ENCODE peak calls at places on chromosomes 6 and 20, in four cellular contexts. One of them, this sample, is unnamed.

GRCh38 chr20:49583669-49584417 is 15.9 kb upstream of the PTGIS start:
- DNase-seq in HepG2: peak; percentile 97
- DNase-seq in neural progenitor cell: no peak
- DNase-seq in MM.1S: no peak
- DNase-seq in this sample: peak; percentile 95

GRCh38 chr6:13241364-13241763 is 87.0 kb downstream of the TBC1D7 start:
- DNase-seq in neural progenitor cell: no peak
- DNase-seq in MM.1S: no peak
- DNase-seq in HepG2: no peak
- DNase-seq in this sample: no peak

GRCh38 chr6:134145786-134146185 is 93.4 kb upstream of the SLC2A12 start:
- DNase-seq in MM.1S: no peak
- DNase-seq in HepG2: no peak
- DNase-seq in neural progenitor cell: peak; percentile 21
- DNase-seq in this sample: no peak

GRCh38 chr6:167898673-167899311 is 72.1 kb downstream of the AFDN start:
- DNase-seq in HepG2: peak; percentile 43
- DNase-seq in neural progenitor cell: peak; percentile 24
- DNase-seq in MM.1S: peak; percentile 17
- DNase-seq in this sample: peak; percentile 2

GRCh38 chr6:113909224-113909856 is 52.2 kb downstream of the MARCKS start:
- DNase-seq in neural progenitor cell: peak; percentile 80
- DNase-seq in HepG2: peak; percentile 45
- DNase-seq in MM.1S: peak; percentile 59
- DNase-seq in this sample: peak; percentile 47

GRCh38 chr6:167547751-167548150 is 222.9 kb downstream of the TTLL2 start:
- DNase-seq in HepG2: no peak
- DNase-seq in MM.1S: no peak
- DNase-seq in neural progenitor cell: no peak
- DNase-seq in this sample: no peak

GRCh38 chr20:44965651-44966029 is 672 bp upstream of the STK4 start:
- DNase-seq in HepG2: no peak
- DNase-seq in MM.1S: no peak
- DNase-seq in neural progenitor cell: no peak
- DNase-seq in this sample: no peak

GRCh38 chr20:33648396-33649004 is 13.6 kb upstream of the C20orf144 start:
- DNase-seq in HepG2: no peak
- DNase-seq in neural progenitor cell: no peak
- DNase-seq in MM.1S: no peak
- DNase-seq in this sample: no peak

GRCh38 chr20:42594659-42595058 is 595.0 kb downstream of the PTPRT start:
- DNase-seq in MM.1S: no peak
- DNase-seq in neural progenitor cell: no peak
- DNase-seq in HepG2: no peak
- DNase-seq in this sample: no peak

GRCh38 chr20:22555791-22556564 is 28.4 kb downstream of the FOXA2 start:
- DNase-seq in MM.1S: no peak
- DNase-seq in HepG2: no peak
- DNase-seq in neural progenitor cell: no peak
- DNase-seq in this sample: no peak

GRCh38 chr20:11734431-11734830 is 183.3 kb upstream of the BTBD3 start:
- DNase-seq in MM.1S: no peak
- DNase-seq in neural progenitor cell: no peak
- DNase-seq in HepG2: no peak
- DNase-seq in this sample: no peak

GRCh38 chr6:144559865-144560603 is 274.9 kb downstream of the UTRN start:
- DNase-seq in neural progenitor cell: no peak
- DNase-seq in MM.1S: no peak
- DNase-seq in HepG2: peak; percentile 35
- DNase-seq in this sample: no peak

GRCh38 chr6:34331361-34332050 is 61.0 kb downstream of the NUDT3 start:
- DNase-seq in HepG2: no peak
- DNase-seq in MM.1S: no peak
- DNase-seq in neural progenitor cell: no peak
- DNase-seq in this sample: no peak

GRCh38 chr6:13455604-13456003 is 31.8 kb downstream of the GFOD1 start:
- DNase-seq in MM.1S: no peak
- DNase-seq in HepG2: no peak
- DNase-seq in neural progenitor cell: no peak
- DNase-seq in this sample: no peak

GRCh38 chr6:123803862-123804681 is at the start of gene NKAIN2:
- DNase-seq in MM.1S: peak; percentile 56
- DNase-seq in neural progenitor cell: peak; percentile 82
- DNase-seq in HepG2: no peak
- DNase-seq in this sample: no peak

GRCh38 chr20:38671186-38671585 is 53.1 kb upstream of the SLC32A1 start:
- DNase-seq in HepG2: no peak
- DNase-seq in MM.1S: no peak
- DNase-seq in neural progenitor cell: peak; percentile 57
- DNase-seq in this sample: no peak

GRCh38 chr6:31350973-31351733 is 5.8 kb downstream of the HLA-B start:
- DNase-seq in HepG2: no peak
- DNase-seq in neural progenitor cell: no peak
- DNase-seq in MM.1S: no peak
- DNase-seq in this sample: no peak

GRCh38 chr20:54643761-54644160 is 168.4 kb downstream of the DOK5 start:
- DNase-seq in HepG2: no peak
- DNase-seq in MM.1S: no peak
- DNase-seq in neural progenitor cell: no peak
- DNase-seq in this sample: no peak

GRCh38 chr6:40695114-40695513 is 108.0 kb upstream of the LRFN2 start:
- DNase-seq in MM.1S: peak; percentile 15
- DNase-seq in HepG2: no peak
- DNase-seq in neural progenitor cell: peak; percentile 50
- DNase-seq in this sample: peak; percentile 6

GRCh38 chr6:130365166-130366010 is 429 bp upstream of the TMEM200A start:
- DNase-seq in neural progenitor cell: peak; percentile 92
- DNase-seq in MM.1S: no peak
- DNase-seq in HepG2: peak; percentile 40
- DNase-seq in this sample: peak; percentile 27

GRCh38 chr6:79073888-79074287 is 4.2 kb downstream of the PHIP start:
- DNase-seq in HepG2: no peak
- DNase-seq in MM.1S: no peak
- DNase-seq in neural progenitor cell: no peak
- DNase-seq in this sample: no peak
- H3K4me2 ChIP-seq in HepG2: peak overlapping the region; percentile 87
- H3K4me2 ChIP-seq in MM.1S: peak overlapping the region; percentile 30
- H3K4me2 ChIP-seq in neural progenitor cell: peak overlapping the region; percentile 91
- H3K4me2 ChIP-seq in this sample: no peak overlapping the region

GRCh38 chr6:87391334-87391733 is 16.4 kb upstream of the CFAP206 start:
- DNase-seq in neural progenitor cell: peak; percentile 70
- DNase-seq in MM.1S: peak; percentile 52
- DNase-seq in HepG2: peak; percentile 52
- DNase-seq in this sample: peak; percentile 15
- TF ChIP-seq CTCF in neural progenitor cell: peak; percentile 69
- TF ChIP-seq CTCF in MM.1S: peak; percentile 49
- TF ChIP-seq CTCF in HepG2: peak; percentile 86
- TF ChIP-seq CTCF in this sample: peak; percentile 26

DNA sequence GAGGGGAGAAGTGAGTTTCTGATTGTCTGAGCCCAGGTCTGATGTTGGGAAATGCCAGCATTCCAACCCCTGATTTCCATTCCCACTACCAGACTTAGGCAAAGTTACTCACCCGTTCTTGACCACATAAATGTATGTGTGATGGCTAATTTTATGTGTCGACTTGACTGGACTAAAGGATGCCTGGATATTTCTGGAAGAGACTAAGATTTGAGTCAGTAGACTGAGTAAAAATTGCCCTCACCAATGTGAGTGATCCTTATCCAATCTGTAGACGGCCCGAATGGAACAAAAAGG is 95.8 kb upstream of the TAB2 start:
- DNase-seq in neural progenitor cell: no peak
- DNase-seq in MM.1S: no peak
- DNase-seq in HepG2: no peak
- DNase-seq in this sample: no peak
- H3K4me2 ChIP-seq in neural progenitor cell: no peak overlapping the region
- H3K4me2 ChIP-seq in MM.1S: no peak overlapping the region
- H3K4me2 ChIP-seq in HepG2: no peak overlapping the region
- H3K4me2 ChIP-seq in this sample: no peak overlapping the region

GRCh38 chr6:162119349-162119748 is 608.2 kb downstream of the PRKN start:
- DNase-seq in MM.1S: no peak
- DNase-seq in neural progenitor cell: no peak
- DNase-seq in HepG2: no peak
- DNase-seq in this sample: no peak
- TF ChIP-seq CTCF in MM.1S: no peak
- TF ChIP-seq CTCF in neural progenitor cell: no peak
- TF ChIP-seq CTCF in HepG2: no peak
- TF ChIP-seq CTCF in this sample: no peak

GRCh38 chr6:112639436-112639835 is 292.3 kb downstream of the RFPL4B start:
- DNase-seq in MM.1S: no peak
- DNase-seq in HepG2: no peak
- DNase-seq in neural progenitor cell: no peak
- DNase-seq in this sample: no peak

GRCh38 chr6:112636650-112637260 is 289.6 kb downstream of the RFPL4B start:
- DNase-seq in HepG2: no peak
- DNase-seq in MM.1S: no peak
- DNase-seq in neural progenitor cell: no peak
- DNase-seq in this sample: no peak

DNA sequence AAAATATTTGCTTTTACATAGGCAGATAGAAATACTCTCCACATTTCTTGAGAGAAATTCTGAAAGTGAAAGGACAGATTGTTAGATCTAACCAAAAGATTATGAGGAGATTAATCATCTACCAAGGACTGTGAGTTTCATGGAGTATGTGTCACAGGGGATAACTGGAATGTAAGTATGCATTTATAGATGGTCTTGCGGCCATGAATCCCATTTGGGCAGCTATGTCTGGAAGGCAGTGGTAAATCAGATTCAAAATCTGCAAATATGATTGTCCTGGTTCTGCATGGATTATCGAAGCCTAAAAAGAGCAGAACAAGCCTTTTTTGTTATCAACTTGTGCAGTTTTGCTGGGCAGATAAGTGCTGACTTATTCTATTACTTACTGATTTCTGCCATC is 293.8 kb downstream of the RFPL4B start:
- DNase-seq in HepG2: no peak
- DNase-seq in neural progenitor cell: no peak
- DNase-seq in MM.1S: no peak
- DNase-seq in this sample: no peak
- H3K4me2 ChIP-seq in HepG2: no peak overlapping the region
- H3K4me2 ChIP-seq in neural progenitor cell: no peak overlapping the region
- H3K4me2 ChIP-seq in MM.1S: no peak overlapping the region
- H3K4me2 ChIP-seq in this sample: peak overlapping the region; percentile 25

DNA sequence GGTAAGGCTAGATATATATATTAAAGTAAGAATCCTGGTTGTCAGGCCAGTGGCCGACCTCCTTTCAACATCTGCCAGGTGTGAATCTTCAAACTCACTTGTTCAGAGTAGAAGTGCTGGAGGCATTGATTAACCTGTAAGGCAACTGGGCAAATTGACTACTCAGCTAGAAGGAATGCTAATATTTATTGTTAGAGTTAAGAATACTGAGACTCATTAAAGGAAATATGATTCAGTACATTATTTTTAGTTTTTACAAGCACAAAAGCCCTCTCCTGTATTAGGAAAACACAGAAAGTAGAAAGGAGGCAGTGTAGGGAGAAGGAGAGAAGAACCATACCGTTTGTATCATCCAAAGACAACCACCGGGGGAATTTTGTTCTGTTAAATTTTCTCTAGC is 53.5 kb downstream of the RIPOR2 start:
- DNase-seq in HepG2: no peak
- DNase-seq in MM.1S: no peak
- DNase-seq in neural progenitor cell: no peak
- DNase-seq in this sample: no peak
- TF ChIP-seq CTCF in HepG2: no peak
- TF ChIP-seq CTCF in MM.1S: no peak
- TF ChIP-seq CTCF in neural progenitor cell: no peak
- TF ChIP-seq CTCF in this sample: no peak

GRCh38 chr6:106146852-106147351 is 60.8 kb downstream of the PRDM1 start:
- DNase-seq in MM.1S: peak; percentile 62
- DNase-seq in HepG2: no peak
- DNase-seq in neural progenitor cell: no peak
- DNase-seq in this sample: no peak
- H3K4me2 ChIP-seq in MM.1S: peak overlapping the region; percentile 65
- H3K4me2 ChIP-seq in HepG2: no peak overlapping the region
- H3K4me2 ChIP-seq in neural progenitor cell: no peak overlapping the region
- H3K4me2 ChIP-seq in this sample: no peak overlapping the region

DNA sequence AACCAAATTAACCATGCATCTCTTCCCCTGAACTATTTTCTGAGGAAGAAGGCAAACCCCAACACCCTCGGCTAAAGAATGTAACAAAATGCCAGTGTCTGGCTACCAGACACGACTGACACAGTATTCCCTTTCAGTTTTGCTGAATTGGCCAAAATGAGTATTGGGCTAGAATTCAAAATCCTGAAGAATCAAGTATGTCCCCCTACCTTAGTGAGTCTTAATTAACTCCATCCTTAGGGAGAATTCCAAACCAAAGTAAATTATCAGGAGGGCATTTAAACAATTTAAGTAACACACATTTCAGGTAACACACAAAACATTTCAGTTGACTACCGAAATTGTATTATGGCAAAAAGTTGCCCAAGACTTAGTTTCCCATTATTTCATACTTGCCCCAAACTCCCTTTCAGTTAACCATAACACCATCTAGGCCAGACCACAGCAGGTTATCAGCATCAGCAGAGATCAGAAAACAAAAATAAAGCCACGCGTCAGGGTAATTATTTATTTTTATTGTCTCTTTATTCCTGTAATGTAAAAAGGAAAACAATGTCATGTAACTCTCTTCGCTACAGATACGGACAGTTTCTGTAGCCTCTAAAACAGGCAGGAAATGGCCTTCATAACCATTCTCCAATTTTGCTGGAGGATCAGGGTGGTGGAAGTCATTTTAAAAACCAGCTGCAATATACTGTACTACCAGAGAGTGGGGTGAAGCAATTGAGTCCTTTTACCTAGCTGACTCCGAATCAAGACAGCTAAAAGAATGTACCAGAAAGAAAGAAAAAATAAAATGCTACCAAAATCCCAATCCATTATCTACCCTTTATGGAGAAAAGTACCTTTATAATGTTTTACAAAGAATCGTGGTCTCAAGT is 1.9 kb downstream of the SNX5 start:
- DNase-seq in neural progenitor cell: no peak
- DNase-seq in HepG2: peak; percentile 67
- DNase-seq in MM.1S: peak; percentile 69
- DNase-seq in this sample: peak; percentile 64
- TF ChIP-seq CTCF in neural progenitor cell: peak; percentile 21
- TF ChIP-seq CTCF in HepG2: no peak
- TF ChIP-seq CTCF in MM.1S: peak; percentile 39
- TF ChIP-seq CTCF in this sample: no peak

GRCh38 chr20:31568773-31569162 is 36.3 kb upstream of the ID1 start:
- DNase-seq in neural progenitor cell: no peak
- DNase-seq in HepG2: no peak
- DNase-seq in MM.1S: no peak
- DNase-seq in this sample: no peak
- H3K4me2 ChIP-seq in neural progenitor cell: no peak overlapping the region
- H3K4me2 ChIP-seq in HepG2: no peak overlapping the region
- H3K4me2 ChIP-seq in MM.1S: no peak overlapping the region
- H3K4me2 ChIP-seq in this sample: peak overlapping the region; percentile 9

This sample was measured in A549.